ENCODE peak calls at places on chromosomes 1 and 21, in seven cellular contexts. W is GM06990, O is epithelial cell of esophagus, F is colonic mucosa, E is testis, Q is fibroblast of the aortic adventitia, U is fibroblast of lung. X is an unnamed sample.

GRCh38 chr1:173920868-173921267 is 3.7 kb upstream of the SERPINC1 start:
- DNase-seq in F (no peak), E (no peak), W (no peak), O (no peak), Q (no peak), U (no peak), X (no peak)

GRCh38 chr21:43361127-43361492 is 65.8 kb downstream of the SIK1 start:
- DNase-seq in Q (no peak), W (peak), O (peak), F (no peak), U (peak), E (peak), X (no peak)

GRCh38 chr1:214552174-214552608 is 789 bp upstream of the PTPN14 start:
- DNase-seq in E (peak), U (peak), Q (peak), O (peak), F (peak), W (no peak), X (peak)

GRCh38 chr1:97630281-97630680 is 290.6 kb downstream of the DPYD start:
- DNase-seq in Q (no peak), W (no peak), O (no peak), U (no peak), E (no peak), F (no peak), X (no peak)

GRCh38 chr21:17819878-17820232 is 699 bp upstream of the C21orf91 start:
- DNase-seq in O (no peak), W (no peak), Q (no peak), U (no peak), F (no peak), E (no peak), X (no peak)

GRCh38 chr1:42335809-42336518 is 929 bp upstream of the FOXJ3 start:
- DNase-seq in O (peak), Q (peak), F (no peak), W (no peak), U (peak), E (no peak), X (no peak)

GRCh38 chr1:65527211-65527610 is 106.7 kb downstream of the LEPR start:
- DNase-seq in O (no peak), W (no peak), F (no peak), U (peak), E (no peak), Q (peak), X (no peak)

GRCh38 chr1:87765686-87766085 is 437.0 kb downstream of the LMO4 start:
- DNase-seq in E (no peak), W (no peak), Q (peak), O (peak), F (no peak), U (peak), X (no peak)

GRCh38 chr1:110148961-110149360 is 1.3 kb upstream of the SLC6A17 start:
- DNase-seq in Q (no peak), O (peak), W (no peak), F (no peak), E (no peak), U (no peak), X (no peak)

GRCh38 chr1:197905699-197906351 is 3.4 kb downstream of the C1orf53 start:
- DNase-seq in F (no peak), W (no peak), U (no peak), E (no peak), O (no peak), Q (no peak), X (no peak)

GRCh38 chr1:8427493-8427892 is 109.6 kb downstream of the SLC45A1 start:
- DNase-seq in Q (no peak), E (no peak), O (no peak), F (no peak), W (peak), U (no peak), X (no peak)

GRCh38 chr1:55725378-55725777 is 510.2 kb upstream of the USP24 start:
- DNase-seq in U (peak), Q (peak), E (no peak), W (no peak), F (no peak), O (peak), X (no peak)

GRCh38 chr21:33036430-33037162 is 10.9 kb downstream of the OLIG2 start:
- DNase-seq in O (peak), W (no peak), Q (peak), E (no peak), U (peak), F (no peak), X (no peak)

GRCh38 chr1:159646687-159647086 is 59.1 kb downstream of the APCS start:
- DNase-seq in U (no peak), Q (no peak), W (no peak), O (no peak), F (no peak), E (no peak), X (no peak)

GRCh38 chr1:87061742-87062156 is 147.3 kb downstream of the HS2ST1 start:
- DNase-seq in U (peak), Q (peak), E (no peak), W (peak), F (no peak), O (peak), X (no peak)

GRCh38 chr1:168141986-168142385 is 5.3 kb upstream of the GPR161 start:
- DNase-seq in W (no peak), U (no peak), Q (no peak), O (no peak), E (no peak), F (no peak), X (no peak)

GRCh38 chr1:66176012-66176715 is 357.8 kb upstream of the SGIP1 start:
- DNase-seq in O (no peak), E (no peak), U (peak), F (no peak), Q (no peak), W (no peak), X (no peak)

GRCh38 chr1:179251675-179252074 is 22.2 kb upstream of the ABL2 start:
- DNase-seq in F (no peak), Q (peak), O (peak), U (peak), W (no peak), E (no peak), X (no peak)

GRCh38 chr1:24415910-24416665 is 486 bp downstream of the NIPAL3 start:
- DNase-seq in U (no peak), Q (peak), E (no peak), F (peak), O (peak), W (no peak), X (peak)

GRCh38 chr1:82260051-82260450 is 459.3 kb downstream of the ADGRL2 start:
- DNase-seq in W (no peak), F (no peak), U (peak), O (no peak), E (no peak), Q (peak), X (no peak)

GRCh38 chr1:33895396-33895795 is 31.5 kb downstream of the HMGB4 start:
- DNase-seq in U (no peak), Q (no peak), O (no peak), F (no peak), E (no peak), W (no peak), X (no peak)

GRCh38 chr1:61139324-61140055 is 57.1 kb downstream of the NFIA start:
- DNase-seq in O (peak), E (no peak), W (no peak), U (peak), Q (peak), F (no peak), X (no peak)

GRCh38 chr1:146051452-146051852 is 29.9 kb upstream of the HJV start:
- DNase-seq in U (no peak), O (no peak), E (no peak), W (peak), F (no peak), Q (no peak), X (no peak)

GRCh38 chr1:25856856-25857255 is 2.4 kb downstream of the AUNIP start:
- DNase-seq in O (peak), E (peak), F (no peak), U (no peak), W (no peak), Q (no peak), X (no peak)

GRCh38 chr1:202017385-202018225 is 7.2 kb downstream of the ELF3 start:
- DNase-seq in O (no peak), F (peak), U (no peak), E (no peak), Q (no peak), W (no peak), X (no peak)

GRCh38 chr21:37636152-37636860 is 269.7 kb downstream of the DYRK1A start:
- DNase-seq in U (peak), W (no peak), E (no peak), O (peak), F (no peak), Q (peak), X (no peak)

GRCh38 chr1:154819628-154820590 is 50.2 kb downstream of the KCNN3 start:
- DNase-seq in U (no peak), O (peak), E (no peak), W (peak), F (no peak), Q (no peak), X (no peak)

GRCh38 chr1:243508303-243508713 is 252.5 kb downstream of the SDCCAG8 start:
- DNase-seq in Q (no peak), O (no peak), F (no peak), E (no peak), W (no peak), U (no peak), X (no peak)

GRCh38 chr1:26739251-26739914 is 43.6 kb downstream of the ARID1A start:
- DNase-seq in O (no peak), U (no peak), E (no peak), W (no peak), F (no peak), Q (no peak), X (no peak)

GRCh38 chr1:218383681-218384080 is 38.5 kb downstream of the TGFB2 start:
- DNase-seq in O (no peak), W (no peak), F (no peak), Q (no peak), E (no peak), U (no peak), X (no peak)

GRCh38 chr1:16163882-16164820 is 8.3 kb upstream of the EPHA2 start:
- DNase-seq in O (peak), Q (peak), U (peak), F (no peak), W (no peak), E (no peak), X (no peak)

GRCh38 chr1:48493970-48494769 is 22.2 kb upstream of the SPATA6 start:
- DNase-seq in Q (peak), O (peak), W (no peak), E (peak), F (peak), U (peak), X (peak)

GRCh38 chr1:46005594-46005993 is 126.8 kb downstream of the PIK3R3 start:
- DNase-seq in U (no peak), F (no peak), W (no peak), O (no peak), Q (no peak), E (no peak), X (no peak)

GRCh38 chr1:93427656-93428055 is 20.3 kb upstream of the FNBP1L start:
- DNase-seq in E (no peak), W (no peak), F (no peak), Q (no peak), U (no peak), O (no peak), X (no peak)

GRCh38 chr1:203663294-203663693 is 36.7 kb downstream of the ATP2B4 start:
- DNase-seq in O (peak), U (peak), E (no peak), F (no peak), W (no peak), Q (peak), X (no peak)

GRCh38 chr1:53069663-53070327 is 7.8 kb downstream of the PODN start:
- DNase-seq in O (no peak), U (no peak), F (no peak), E (no peak), Q (no peak), W (no peak), X (peak)

GRCh38 chr1:176374967-176375569 is 87.9 kb upstream of the PAPPA2 start:
- DNase-seq in W (peak), U (peak), E (peak), O (peak), Q (peak), F (peak), X (no peak)

GRCh38 chr1:161956097-161956496 is 67.6 kb downstream of the OLFML2B start:
- DNase-seq in E (no peak), U (peak), F (no peak), W (no peak), O (no peak), Q (peak), X (no peak)

GRCh38 chr21:45818276-45818903 is 163.2 kb upstream of the COL6A1 start:
- DNase-seq in O (peak), Q (peak), U (peak), E (no peak), F (no peak), W (no peak), X (no peak)

GRCh38 chr1:147466543-147466942 is 74.8 kb upstream of the BCL9 start:
- DNase-seq in Q (no peak), F (no peak), E (no peak), W (no peak), O (no peak), U (no peak), X (no peak)

GRCh38 chr1:35122311-35122710 is 43.1 kb downstream of the ZMYM1 start:
- DNase-seq in E (no peak), O (peak), F (no peak), W (no peak), U (no peak), Q (no peak), X (no peak)

GRCh38 chr1:35115459-35116383 is 36.5 kb downstream of the ZMYM1 start:
- DNase-seq in O (no peak), Q (peak), F (no peak), W (no peak), U (peak), E (no peak), X (no peak)

GRCh38 chr1:35120458-35121133 is 41.4 kb downstream of the ZMYM1 start:
- DNase-seq in W (peak), Q (peak), U (peak), O (no peak), F (no peak), E (no peak), X (peak)
- H3K4me3 ChIP-seq in W (peak), Q (peak), U (peak), O (no peak), F (peak), E (peak), X (peak)

GRCh38 chr1:29703596-29703995 is 467.3 kb downstream of the PTPRU start:
- DNase-seq in W (no peak), F (peak), E (peak), U (peak), Q (peak), O (peak), X (no peak)
- TF ChIP-seq CTCF in W (peak), F (peak), E (peak), U (peak), Q (peak), O (peak), X (no peak)

DNA sequence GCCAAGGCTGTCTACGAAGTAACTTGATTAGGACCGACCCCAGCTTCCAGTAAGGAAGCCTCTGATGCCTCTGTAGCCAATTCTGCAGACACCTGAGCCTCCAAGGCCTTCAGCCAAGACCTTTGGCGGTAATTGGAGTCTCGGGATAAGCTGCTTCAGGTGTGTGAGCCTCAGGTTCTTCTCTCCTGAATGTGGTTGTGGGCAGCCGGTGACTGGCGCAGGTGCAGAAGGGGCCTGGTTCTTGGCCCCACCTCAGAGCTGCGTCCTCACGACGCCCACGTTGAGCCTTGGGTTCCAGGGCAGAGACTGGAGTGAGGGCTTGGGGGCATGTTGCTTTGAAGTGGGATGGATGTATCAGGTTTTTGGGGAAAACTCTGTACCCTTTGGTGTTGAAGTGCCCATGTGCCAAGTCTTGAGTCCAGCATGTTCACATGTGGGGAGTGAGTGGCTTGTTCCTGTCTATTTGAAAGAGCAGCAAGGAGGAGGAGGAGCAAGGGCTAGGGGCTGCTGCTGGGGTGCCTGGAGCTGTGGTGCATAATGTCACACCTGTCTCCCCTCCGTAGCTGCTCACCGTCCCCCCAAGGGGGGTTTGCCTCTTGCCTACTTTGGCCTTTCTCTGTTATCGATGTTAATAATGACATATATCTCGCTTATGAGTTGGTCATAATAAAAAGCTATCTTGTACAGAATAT is 1.4 kb downstream of the PSEN2 start:
- DNase-seq in Q (no peak), F (peak), O (no peak), E (no peak), W (no peak), U (no peak), X (no peak)
- H3K4me3 ChIP-seq in Q (peak), F (no peak), O (peak), E (peak), W (no peak), U (peak), X (peak)

DNA sequence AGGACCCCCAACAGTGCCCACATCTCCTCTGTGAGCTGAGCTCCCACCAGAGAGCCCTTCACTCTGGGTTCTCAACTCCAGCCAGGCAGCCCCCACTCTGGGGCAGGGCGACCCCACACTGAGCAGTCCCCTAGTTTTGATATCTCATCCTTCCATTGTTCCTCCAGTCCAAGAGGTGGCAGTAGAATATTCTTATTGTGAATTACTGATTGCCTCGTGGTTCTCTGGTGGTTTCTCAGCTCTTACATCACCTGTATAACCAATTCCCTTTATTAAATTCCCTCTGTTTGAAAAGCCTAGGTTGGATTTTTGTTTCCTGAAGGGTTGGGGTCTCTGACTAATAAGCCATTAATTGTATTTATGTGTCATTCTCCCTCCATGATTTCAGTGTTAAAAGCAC is 407.5 kb downstream of the SETD4 start:
- DNase-seq in E (no peak), Q (no peak), F (no peak), W (no peak), O (no peak), U (no peak), X (no peak)
- TF ChIP-seq CTCF in E (no peak), Q (no peak), F (no peak), W (no peak), O (no peak), U (no peak), X (no peak)

GRCh38 chr1:13582713-13583443 is 754 bp upstream of the PDPN start:
- DNase-seq in F (no peak), W (no peak), O (no peak), Q (no peak), E (no peak), U (no peak), X (peak)

GRCh38 chr1:13583964-13584791 is 546 bp downstream of the PDPN start:
- DNase-seq in O (peak), E (peak), U (peak), W (no peak), Q (peak), F (no peak), X (peak)

GRCh38 chr1:13585599-13585965 is 1.9 kb downstream of the PDPN start:
- DNase-seq in E (no peak), Q (no peak), U (no peak), F (no peak), O (no peak), W (no peak), X (no peak)

GRCh38 chr1:13584876-13585598 is 1.4 kb downstream of the PDPN start:
- DNase-seq in O (no peak), F (no peak), W (no peak), U (no peak), E (no peak), Q (no peak), X (no peak)

DNA sequence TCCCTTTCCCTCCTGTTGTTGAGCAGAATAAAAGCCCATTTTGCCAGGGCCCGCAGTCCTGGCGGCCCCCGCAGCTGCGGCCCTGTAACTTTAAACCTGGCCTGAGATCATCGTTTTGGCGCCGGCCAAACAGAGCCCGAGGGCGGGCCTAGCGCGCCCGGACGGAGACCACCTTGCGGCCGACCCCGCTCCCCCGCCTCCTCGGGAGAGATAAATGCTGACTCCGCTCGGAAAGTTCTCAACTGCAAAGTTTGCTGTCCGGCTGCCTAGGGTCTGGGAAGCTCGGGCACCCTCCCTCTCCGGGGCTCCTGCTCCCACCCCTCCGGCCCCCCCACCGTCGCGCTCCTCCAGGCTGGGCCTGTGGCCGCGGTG is at the start of gene PDPN:
- DNase-seq in U (peak), O (peak), E (peak), F (peak), Q (peak), W (no peak), X (peak)
- H3K4me3 ChIP-seq in U (no peak), O (peak), E (peak), F (peak), Q (peak), W (no peak), X (peak)

DNA sequence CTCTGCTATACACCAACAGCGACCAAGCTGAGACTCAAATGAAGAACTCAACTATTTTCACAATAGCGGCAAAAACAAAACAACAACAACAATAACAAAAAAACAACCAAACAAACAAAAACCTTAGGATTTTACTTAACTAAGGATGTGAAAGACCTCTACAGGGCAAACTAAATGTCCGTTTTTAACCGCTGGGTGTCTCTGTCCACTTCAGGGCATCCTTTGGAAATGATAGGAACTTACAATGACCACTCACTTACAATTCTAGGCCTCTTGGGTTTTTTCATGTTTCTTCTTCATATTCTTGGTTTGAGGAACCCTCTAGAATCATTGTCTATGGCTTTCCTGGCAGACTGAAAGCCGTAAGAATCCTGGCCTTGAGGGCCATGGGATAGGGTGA is 134.0 kb upstream of the FAM78B start:
- DNase-seq in F (no peak), O (no peak), U (no peak), Q (no peak), W (no peak), E (no peak), X (no peak)
- TF ChIP-seq CTCF in F (no peak), O (no peak), U (no peak), Q (no peak), W (no peak), E (no peak), X (no peak)

X was measured in ovary.